ENCODE peak calls at places on chromosomes 13 and 19, in five cellular contexts. D is neural progenitor cell, Y is endothelial cell of umbilical vein, U is astrocyte, G is hepatocyte. O is an unnamed sample.

GRCh38 chr19:40614595-40615411 is 13.6 kb downstream of the LTBP4 start:
- DNase-seq in D (peak), G (peak), Y (peak), U (peak), O (peak)

GRCh38 chr13:43933378-43933777 is 53.7 kb downstream of the LACC1 start:
- DNase-seq in Y (no peak), D (no peak), G (no peak), U (no peak), O (no peak)

GRCh38 chr19:56976995-56977906 is 136.7 kb upstream of the PEG3 start:
- DNase-seq in Y (no peak), U (no peak), D (no peak), G (no peak), O (no peak)

GRCh38 chr13:95258619-95259194 is 42.5 kb downstream of the ABCC4 start:
- DNase-seq in U (no peak), G (peak), Y (no peak), D (no peak), O (no peak)

GRCh38 chr13:30481241-30481760 is 15.6 kb upstream of the HMGB1 start:
- DNase-seq in Y (no peak), G (no peak), D (no peak), U (no peak), O (no peak)

GRCh38 chr13:61908906-61909305 is 493.3 kb upstream of the PCDH20 start:
- DNase-seq in Y (no peak), D (no peak), G (no peak), U (no peak), O (no peak)

GRCh38 chr19:41352609-41353465 is 885 bp downstream of the TGFB1 start:
- DNase-seq in D (peak), G (peak), U (no peak), Y (peak), O (peak)

GRCh38 chr13:33722216-33722900 is 95.6 kb upstream of the RFC3 start:
- DNase-seq in D (no peak), Y (peak), U (no peak), G (no peak), O (no peak)

GRCh38 chr13:27624071-27624470 is 2.4 kb downstream of the POLR1D start:
- DNase-seq in U (no peak), D (no peak), G (no peak), Y (no peak), O (no peak)

GRCh38 chr19:1265611-1266115 is 3.5 kb upstream of the CIRBP start:
- DNase-seq in G (peak), U (peak), Y (peak), D (no peak), O (peak)

GRCh38 chr13:33185853-33186252 is 99.7 kb downstream of the STARD13 start:
- DNase-seq in D (no peak), G (no peak), U (peak), Y (peak), O (no peak)

GRCh38 chr19:29487432-29487831 is 38.4 kb upstream of the VSTM2B start:
- DNase-seq in U (no peak), D (no peak), G (no peak), Y (no peak), O (no peak)

GRCh38 chr13:77980592-77980991 is 62.0 kb upstream of the EDNRB start:
- DNase-seq in U (peak), Y (peak), G (peak), D (peak), O (peak)

GRCh38 chr19:29507081-29507860 is 18.5 kb upstream of the VSTM2B start:
- DNase-seq in Y (no peak), U (no peak), D (no peak), G (no peak), O (no peak)

GRCh38 chr13:80562423-80562822 is 221.5 kb upstream of the SPRY2 start:
- DNase-seq in G (no peak), Y (no peak), D (no peak), U (no peak), O (no peak)

GRCh38 chr13:45167611-45168554 is 33.0 kb downstream of the KCTD4 start:
- DNase-seq in D (no peak), G (peak), Y (no peak), U (no peak), O (no peak)

GRCh38 chr19:30664358-30665058 is 292.3 kb downstream of the ZNF536 start:
- DNase-seq in Y (no peak), U (no peak), G (peak), D (peak), O (peak)

GRCh38 chr13:98847780-98848179 is 95.3 kb upstream of the SLC15A1 start:
- DNase-seq in D (peak), U (no peak), Y (no peak), G (no peak), O (no peak)

GRCh38 chr19:35135389-35135909 is 590 bp upstream of the LGI4 start:
- DNase-seq in U (peak), Y (peak), D (peak), G (peak), O (peak)

GRCh38 chr13:60090579-60090978 is 73.1 kb downstream of the DIAPH3 start:
- DNase-seq in Y (peak), G (no peak), D (no peak), U (peak), O (peak)

GRCh38 chr19:6216996-6217751 is 62.6 kb downstream of the MLLT1 start:
- DNase-seq in Y (no peak), D (peak), G (peak), U (peak), O (peak)

GRCh38 chr13:113774177-113775107 is 15.4 kb downstream of the TMEM255B start:
- DNase-seq in Y (peak), D (no peak), G (no peak), U (peak), O (peak)

DNA sequence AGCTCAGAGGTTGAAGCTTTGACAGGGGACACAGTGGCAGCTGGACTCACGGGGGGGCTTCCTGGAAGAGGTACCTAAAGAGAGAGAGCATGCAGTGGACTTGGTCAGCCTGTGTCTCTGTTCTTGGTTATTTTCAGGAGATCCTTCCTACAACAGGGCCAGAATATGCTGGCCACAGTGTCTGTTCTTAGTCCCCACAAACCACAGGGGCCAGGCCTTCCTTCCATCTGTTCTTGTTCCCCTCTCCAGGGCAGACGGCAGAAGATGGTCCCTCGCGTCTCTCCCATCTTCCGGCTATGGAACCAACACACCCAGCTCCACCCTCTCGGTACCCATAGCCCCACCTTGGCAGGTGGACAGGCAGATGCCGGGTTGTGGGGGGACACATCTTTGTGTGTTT is 24.8 kb downstream of the MAST3 start:
- DNase-seq in G (no peak), D (no peak), Y (no peak), U (no peak), O (no peak)
- H3K4me3 ChIP-seq in G (no peak), D (no peak), Y (no peak), U (no peak), O (no peak)

DNA sequence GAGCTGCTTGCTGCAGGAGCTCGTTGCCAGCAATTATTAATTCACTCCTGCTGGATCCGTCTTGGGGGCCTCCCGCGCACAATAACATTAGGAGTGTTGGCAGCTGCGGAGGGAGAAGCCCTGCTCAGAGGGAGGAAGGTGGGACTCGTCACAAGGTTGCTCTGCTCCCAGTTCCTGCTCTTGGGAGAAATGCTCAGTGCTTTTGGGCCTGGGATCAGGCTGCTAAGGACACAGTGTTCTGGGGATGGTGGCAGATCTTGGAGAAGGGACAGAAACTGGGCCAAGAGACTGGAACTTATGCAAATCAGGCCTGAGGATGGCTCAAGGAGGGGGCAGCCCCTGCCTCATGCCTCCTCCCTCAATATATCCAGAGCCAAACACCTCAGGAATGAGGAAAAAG is 78.9 kb upstream of the OLFM4 start:
- DNase-seq in Y (no peak), G (no peak), U (no peak), D (no peak), O (no peak)
- H3K4me2 ChIP-seq in Y (no peak), G (no peak), U (no peak), D (no peak), O (no peak)

GRCh38 chr19:37975071-37975470 is 68.1 kb downstream of the SIPA1L3 start:
- DNase-seq in U (no peak), D (no peak), Y (no peak), G (no peak), O (no peak)
- TF ChIP-seq CTCF in U (no peak), D (no peak), Y (no peak), G (no peak), O (no peak)

DNA sequence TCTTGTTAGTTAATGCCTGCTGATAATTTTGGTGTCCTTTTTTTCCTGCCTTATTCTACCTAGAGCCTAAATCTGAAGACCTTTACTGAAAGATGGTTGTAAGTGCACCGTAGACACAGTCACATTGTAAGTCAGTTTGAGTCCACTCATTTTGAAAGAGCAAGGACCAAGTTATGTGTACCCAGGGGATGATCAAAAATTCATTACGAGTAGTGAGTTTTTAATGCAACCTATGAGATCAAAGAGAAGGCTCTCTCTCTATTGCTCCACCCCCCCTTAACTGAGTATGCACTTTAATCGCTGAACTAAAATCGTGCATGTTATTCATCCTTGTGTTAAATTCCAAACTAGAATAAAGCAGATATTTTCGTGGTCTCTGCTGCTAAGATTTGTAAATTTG is 1.8 kb downstream of the RAP2A start:
- DNase-seq in Y (peak), D (no peak), U (no peak), G (no peak), O (peak)
- H3K4me3 ChIP-seq in Y (peak), D (peak), U (peak), G (peak), O (peak)

DNA sequence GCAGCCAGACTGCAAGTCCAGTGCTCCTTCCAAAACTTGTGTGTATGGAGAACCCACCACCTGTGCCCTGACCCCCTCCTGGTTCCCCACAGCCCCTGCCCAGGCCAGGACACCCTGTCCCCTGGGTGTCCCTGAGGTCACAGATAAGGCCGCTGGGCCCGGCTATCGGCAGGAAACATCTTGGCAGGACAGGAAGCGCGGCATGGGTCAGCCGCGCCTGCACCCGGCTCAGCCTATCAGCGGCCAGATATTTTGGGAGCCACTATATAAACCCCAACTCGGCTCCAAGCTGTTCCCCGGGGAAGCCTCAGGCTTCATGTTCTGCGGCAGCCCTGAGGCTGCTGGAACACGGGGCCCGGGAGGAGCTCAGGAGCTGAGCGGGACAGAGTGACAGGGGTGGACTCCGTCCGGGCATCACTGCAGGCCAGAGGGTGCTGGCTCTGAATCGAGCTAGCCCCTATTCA is 60.8 kb downstream of the AP1M1 start:
- DNase-seq in U (no peak), G (no peak), D (no peak), Y (peak), O (no peak)
- H3K4me2 ChIP-seq in U (no peak), G (no peak), D (no peak), Y (peak), O (no peak)

DNA sequence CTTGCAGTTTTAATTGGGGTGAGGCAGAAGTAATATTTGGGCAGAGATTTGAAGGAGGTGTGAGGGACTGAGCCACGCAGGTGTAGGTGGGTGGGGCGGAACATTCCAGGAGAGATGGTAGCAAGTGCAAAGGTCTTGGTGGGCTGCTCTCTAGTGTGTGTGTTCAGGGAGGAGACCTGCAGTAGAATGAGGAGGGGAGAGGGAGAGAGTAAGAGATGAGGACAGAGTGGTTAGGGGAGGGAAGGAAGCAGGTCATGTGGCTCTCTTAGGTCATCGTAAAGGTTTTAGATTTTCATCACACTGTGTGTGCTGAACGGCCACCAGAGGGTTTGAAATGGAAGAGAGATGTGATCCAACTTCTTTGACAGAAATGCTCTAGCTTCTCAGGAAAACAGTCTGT is 33.5 kb downstream of the WASF3 start:
- DNase-seq in G (peak), U (no peak), D (no peak), Y (peak), O (no peak)
- TF ChIP-seq CTCF in G (peak), U (no peak), D (no peak), Y (peak), O (no peak)

GRCh38 chr19:10518444-10519361 is 1.5 kb upstream of the S1PR5 start:
- DNase-seq in Y (no peak), D (peak), U (no peak), G (no peak), O (no peak)

GRCh38 chr19:10516064-10516385 is 1.2 kb downstream of the S1PR5 start:
- DNase-seq in G (no peak), U (no peak), Y (no peak), D (no peak), O (no peak)

GRCh38 chr19:10516671-10517286 is 468 bp downstream of the S1PR5 start:
- DNase-seq in U (no peak), G (no peak), D (no peak), Y (no peak), O (no peak)

GRCh38 chr19:10517760-10518443 is 655 bp upstream of the S1PR5 start:
- DNase-seq in U (no peak), G (peak), D (peak), Y (no peak), O (no peak)

GRCh38 chr19:10517361-10517759 is at the start of gene S1PR5:
- DNase-seq in Y (no peak), U (no peak), G (peak), D (peak), O (no peak)
- H3K4me3 ChIP-seq in Y (no peak), U (peak), G (no peak), D (peak), O (no peak)

DNA sequence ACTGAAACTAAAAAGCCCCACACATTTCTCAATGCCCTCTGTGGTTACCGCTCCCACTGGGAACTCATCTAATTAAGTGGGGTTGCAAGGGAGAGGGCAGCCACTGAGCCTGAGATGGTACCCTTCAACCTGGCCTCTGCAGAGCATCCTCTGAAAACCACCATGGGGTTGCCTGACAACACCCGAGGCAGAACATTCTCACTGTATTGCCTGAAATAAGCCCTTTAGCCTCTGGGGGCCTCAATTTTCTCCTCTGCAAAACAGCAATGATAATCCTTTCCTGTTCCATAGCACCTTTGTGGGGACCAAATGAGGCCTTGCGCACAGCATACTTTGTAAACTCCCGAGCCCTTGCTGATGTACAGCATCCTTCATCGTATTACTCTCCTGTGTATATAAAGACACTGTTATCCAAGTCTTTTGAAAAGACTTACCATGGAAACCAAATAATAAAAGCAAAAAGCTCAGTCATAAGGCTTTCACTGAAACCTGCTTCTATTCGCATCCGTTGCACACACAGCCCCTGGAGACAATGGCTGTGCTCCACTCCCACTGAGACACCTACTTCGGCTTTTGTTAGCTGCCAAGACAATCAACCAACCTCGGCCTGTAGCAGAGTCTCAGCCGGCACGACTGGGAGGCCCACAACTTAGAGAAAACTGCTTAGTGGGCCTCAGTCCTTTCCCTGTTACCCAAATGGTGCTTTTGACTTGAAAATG is 276.0 kb downstream of the FOXO1 start:
- DNase-seq in G (no peak), U (no peak), D (peak), Y (no peak), O (no peak)
- H3K4me2 ChIP-seq in G (no peak), U (no peak), D (peak), Y (no peak), O (no peak)